ENCODE peak calls at places on chromosome X, in nine cellular contexts. W is HT-29; A is fibroblast of mammary gland; F is activated T-cell treated with anti-CD3 and anti-CD28 coated beads, Interleukin-2, amount 50 U/mL, for 24 hours; D is AG04449; Y is PC-3; O is NCI-H1092 treated with DMSO at 0.1 percent for 48 hours; E is osteocyte; B is Kasumi-1. P is an unnamed sample.

GRCh38 chrX:153408221-153408721 is 3.0 kb upstream of the ZFP92 start:
- DNase-seq in W (no peak), A (no peak), F (no peak), D (no peak), Y (no peak), O (no peak), E (no peak), B (no peak), P (no peak)

GRCh38 chrX:150525061-150525919 is 43.1 kb upstream of the MTM1 start:
- DNase-seq in W (no peak), A (no peak), F (no peak), D (no peak), Y (no peak), O (no peak), E (no peak), B (no peak), P (no peak)

GRCh38 chrX:18701621-18702361 is 5.7 kb upstream of the PPEF1 start:
- DNase-seq in W (peak; percentile 66), A (peak; percentile 9), F (no peak), D (no peak), Y (peak; percentile 72), O (no peak), E (no peak), B (no peak), P (no peak)

GRCh38 chrX:120357186-120357585 is 4.7 kb upstream of the ATP1B4 start:
- DNase-seq in W (no peak), A (no peak), F (no peak), D (no peak), Y (no peak), O (no peak), E (no peak), B (no peak), P (no peak)

GRCh38 chrX:69503835-69504625 is at the start of gene NALF2:
- DNase-seq in W (no peak), A (peak; percentile 36), F (peak; percentile 53), D (no peak), Y (peak; percentile 50), O (peak; percentile 75), E (peak; percentile 83), B (peak; percentile 37), P (no peak)

GRCh38 chrX:132171478-132171877 is 43.7 kb upstream of the FRMD7 start:
- DNase-seq in W (no peak), A (no peak), F (no peak), D (no peak), Y (no peak), O (no peak), E (no peak), B (no peak), P (no peak)

GRCh38 chrX:68671221-68671620 is 23.8 kb downstream of the STARD8 start:
- DNase-seq in W (no peak), A (no peak), F (no peak), D (no peak), Y (no peak), O (no peak), E (no peak), B (no peak), P (no peak)

GRCh38 chrX:21926527-21927278 is 13.8 kb upstream of the SMS start:
- DNase-seq in W (peak; percentile 45), A (peak; percentile 96), F (no peak), D (peak; percentile 86), Y (peak; percentile 96), O (no peak), E (no peak), B (no peak), P (no peak)

GRCh38 chrX:21725498-21725897 is 32.4 kb downstream of the SMPX start:
- DNase-seq in W (peak; percentile 38), A (peak; percentile 64), F (no peak), D (no peak), Y (peak; percentile 66), O (peak; percentile 45), E (no peak), B (peak; percentile 31), P (no peak)

GRCh38 chrX:41442824-41443560 is 4.2 kb upstream of the NYX start:
- DNase-seq in W (no peak), A (no peak), F (no peak), D (no peak), Y (no peak), O (no peak), E (no peak), B (no peak), P (no peak)

GRCh38 chrX:116111497-116111896 is 59.0 kb upstream of the AGTR2 start:
- DNase-seq in W (no peak), A (no peak), F (no peak), D (no peak), Y (no peak), O (no peak), E (no peak), B (no peak), P (no peak)

GRCh38 chrX:34341258-34341657 is 209.1 kb upstream of the FAM47A start:
- DNase-seq in W (peak; percentile 9), A (no peak), F (no peak), D (no peak), Y (peak; percentile 6), O (no peak), E (no peak), B (no peak), P (no peak)

GRCh38 chrX:77788050-77788449 is 2.0 kb upstream of the ATRX start:
- DNase-seq in W (peak; percentile 22), A (peak; percentile 39), F (no peak), D (no peak), Y (no peak), O (no peak), E (no peak), B (peak; percentile 48), P (no peak)